ENCODE peak calls at places on chromosomes 5 and 9, in six cellular contexts. Q is tibial artery, T is suprapubic skin, N is HCT116, S is heart left ventricle, E is heart right ventricle. U is an unnamed sample. For H3K9me3, the result is how much of the 10 kb centered on the place peaks cover.

GRCh38 chr5:142170254-142170953 is 61.8 kb downstream of the NDFIP1 start:
- DNase-seq in Q (no peak), T (no peak), N (no peak), S (no peak), E (no peak), U (no peak)

GRCh38 chr9:94869415-94869838 is 142.9 kb downstream of the AOPEP start:
- DNase-seq in Q (no peak), T (no peak), N (no peak), S (no peak), E (no peak), U (no peak)

GRCh38 chr5:125342938-125343401 is 596.5 kb upstream of the ZNF608 start:
- DNase-seq in Q (no peak), T (no peak), N (no peak), S (no peak), E (no peak), U (no peak)

GRCh38 chr9:122336836-122337560 is 33.8 kb upstream of the PTGS1 start:
- DNase-seq in Q (no peak), T (no peak), N (no peak), S (no peak), E (no peak), U (no peak)

GRCh38 chr9:87793292-87793691 is 67.4 kb downstream of the CTSL start:
- DNase-seq in Q (peak), T (no peak), N (no peak), S (no peak), E (no peak), U (no peak)

GRCh38 chr9:105128908-105129307 is 115.5 kb upstream of the SLC44A1 start:
- DNase-seq in Q (no peak), T (peak), N (no peak), S (no peak), E (no peak), U (no peak)

GRCh38 chr9:6562194-6562593 is 83.3 kb downstream of the GLDC start:
- DNase-seq in Q (no peak), T (no peak), N (no peak), S (no peak), E (no peak), U (no peak)

GRCh38 chr5:162565-163337 is 28.5 kb upstream of the LRRC14B start:
- DNase-seq in Q (no peak), T (peak), N (no peak), S (no peak), E (no peak), U (no peak)

GRCh38 chr5:5605170-5605764 is 182.8 kb downstream of the ICE1 start:
- DNase-seq in Q (no peak), T (no peak), N (no peak), S (peak), E (no peak), U (no peak)

GRCh38 chr9:9079473-9079872 is 1279.9 kb upstream of the DMAC1 start:
- DNase-seq in Q (no peak), T (no peak), N (no peak), S (no peak), E (no peak), U (no peak)

GRCh38 chr5:172870807-172871431 is 36.9 kb downstream of the ERGIC1 start:
- DNase-seq in Q (no peak), T (no peak), N (no peak), S (no peak), E (peak), U (no peak)

GRCh38 chr5:150762216-150762615 is 3.4 kb upstream of the DCTN4 start:
- DNase-seq in Q (peak), T (no peak), N (no peak), S (no peak), E (no peak), U (no peak)

GRCh38 chr5:37495210-37495609 is 116.1 kb downstream of the WDR70 start:
- DNase-seq in Q (no peak), T (no peak), N (no peak), S (no peak), E (no peak), U (no peak)

GRCh38 chr5:36703245-36703860 is 96.9 kb downstream of the SLC1A3 start:
- DNase-seq in Q (no peak), T (no peak), N (no peak), S (no peak), E (peak), U (no peak)

GRCh38 chr9:85744481-85744880 is 2.7 kb upstream of the AGTPBP1 start:
- DNase-seq in Q (no peak), T (no peak), N (no peak), S (no peak), E (no peak), U (no peak)

GRCh38 chr9:135990468-135991429 is 29.6 kb upstream of the UBAC1 start:
- DNase-seq in Q (no peak), T (no peak), N (peak), S (peak), E (peak), U (peak)

GRCh38 chr9:19000133-19000532 is 32.9 kb downstream of the SAXO1 start:
- DNase-seq in Q (no peak), T (no peak), N (no peak), S (no peak), E (no peak), U (no peak)

GRCh38 chr9:81239388-81239787 is 450.0 kb downstream of the TLE1 start:
- DNase-seq in Q (no peak), T (no peak), N (no peak), S (no peak), E (no peak), U (no peak)

GRCh38 chr5:61256474-61256873 is 75.6 kb upstream of the ZSWIM6 start:
- DNase-seq in Q (peak), T (no peak), N (no peak), S (peak), E (peak), U (peak)

GRCh38 chr9:15724006-15724405 is 171.2 kb downstream of the CCDC171 start:
- DNase-seq in Q (no peak), T (no peak), N (no peak), S (no peak), E (no peak), U (no peak)

GRCh38 chr9:1732670-1733069 is 282.5 kb upstream of the SMARCA2 start:
- DNase-seq in Q (no peak), T (no peak), N (no peak), S (no peak), E (no peak), U (no peak)

GRCh38 chr5:87137280-87137679 is 130.4 kb upstream of the RASA1 start:
- DNase-seq in Q (peak), T (no peak), N (no peak), S (peak), E (peak), U (no peak)

GRCh38 chr9:116566677-116567488 is 120.2 kb upstream of the TRIM32 start:
- DNase-seq in Q (no peak), T (no peak), N (no peak), S (no peak), E (no peak), U (no peak)

GRCh38 chr5:34503379-34504346 is 152.5 kb upstream of the RAI14 start:
- DNase-seq in Q (no peak), T (no peak), N (no peak), S (peak), E (no peak), U (no peak)

GRCh38 chr5:139204196-139204595 is 6.0 kb upstream of the SIL1 start:
- DNase-seq in Q (no peak), T (no peak), N (no peak), S (no peak), E (no peak), U (no peak)

GRCh38 chr5:12661617-12662370 is 757.5 kb upstream of the CTNND2 start:
- DNase-seq in Q (no peak), T (no peak), N (no peak), S (no peak), E (no peak), U (peak)

GRCh38 chr9:110048473-110048975 is 159.4 kb downstream of the C9orf152 start:
- DNase-seq in Q (peak), T (peak), N (peak), S (peak), E (peak), U (peak)

GRCh38 chr9:114281421-114282103 is 41.3 kb upstream of the ORM1 start:
- DNase-seq in Q (no peak), T (peak), N (no peak), S (peak), E (peak), U (no peak)

GRCh38 chr5:35672995-35673394 is 55.3 kb downstream of the SPEF2 start:
- DNase-seq in Q (no peak), T (no peak), N (no peak), S (no peak), E (peak), U (no peak)

GRCh38 chr9:96486351-96487029 is 36.5 kb downstream of the HABP4 start:
- DNase-seq in Q (peak), T (no peak), N (no peak), S (peak), E (peak), U (peak)

GRCh38 chr9:121772600-121773285 is 121.3 kb downstream of the DAB2IP start:
- DNase-seq in Q (peak), T (no peak), N (no peak), S (peak), E (peak), U (no peak)

GRCh38 chr9:98811051-98811650 is 3.7 kb downstream of the GALNT12 start:
- DNase-seq in Q (no peak), T (no peak), N (no peak), S (no peak), E (no peak), U (no peak)

GRCh38 chr5:148385094-148385493 is 1.3 kb downstream of the FBXO38 start:
- DNase-seq in Q (no peak), T (no peak), N (no peak), S (no peak), E (no peak), U (no peak)

GRCh38 chr5:148382961-148383360 is 797 bp upstream of the FBXO38 start:
- DNase-seq in Q (no peak), T (no peak), N (no peak), S (no peak), E (no peak), U (no peak)

GRCh38 chr5:148381906-148382305 is 1.9 kb upstream of the FBXO38 start:
- DNase-seq in Q (no peak), T (no peak), N (no peak), S (no peak), E (no peak), U (no peak)

GRCh38 chr5:148384389-148384756 is 615 bp downstream of the FBXO38 start:
- DNase-seq in Q (no peak), T (no peak), N (no peak), S (no peak), E (no peak), U (no peak)

GRCh38 chr5:148383564-148384388 is at the start of gene FBXO38:
- DNase-seq in Q (peak), T (peak), N (peak), S (peak), E (peak), U (peak)
- TF ChIP-seq CTCF in Q (no peak), T (no peak), N (no peak), S (peak), E (no peak), U (peak)

DNA sequence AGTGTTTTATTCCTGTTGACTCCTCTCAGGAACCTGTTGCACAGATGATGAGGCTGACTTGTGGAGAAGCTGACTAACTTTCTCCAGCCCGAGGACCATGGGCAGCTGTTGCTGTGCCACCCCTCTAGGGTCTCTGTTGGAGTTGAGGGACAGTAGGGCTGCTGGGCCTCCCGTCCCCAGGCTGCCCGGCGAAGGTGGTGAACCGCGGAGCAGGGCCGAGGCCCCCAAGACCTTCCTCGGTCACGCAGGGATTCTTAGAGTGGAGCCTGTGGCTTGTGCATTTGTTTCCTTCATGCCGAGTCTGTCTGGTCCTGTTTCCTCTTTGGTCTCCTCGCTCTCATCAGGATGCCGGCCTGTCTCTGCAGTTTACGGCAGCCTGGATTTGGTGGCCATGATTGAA is 40.2 kb downstream of the CACNA1B start:
- DNase-seq in Q (no peak), T (no peak), N (no peak), S (no peak), E (no peak), U (no peak)
- H3K9me3 ChIP-seq in Q (under half), T (under half), N (under half), S (under half), E (under half), U (under half)

GRCh38 chr5:53407373-53407772 is 73.1 kb upstream of the FST start:
- DNase-seq in Q (no peak), T (no peak), N (no peak), S (no peak), E (no peak), U (no peak)
- H3K4me3 ChIP-seq in Q (no peak), T (no peak), N (no peak), S (no peak), E (no peak), U (no peak)

GRCh38 chr5:16791036-16791705 is 144.9 kb downstream of the MYO10 start:
- DNase-seq in Q (no peak), T (no peak), N (peak), S (no peak), E (peak), U (no peak)
- TF ChIP-seq CTCF in Q (peak), T (peak), N (peak), S (peak), E (peak), U (peak)

GRCh38 chr5:159179556-159180305 is 29.6 kb downstream of the RNF145 start:
- DNase-seq in Q (no peak), T (no peak), N (no peak), S (no peak), E (no peak), U (no peak)
- H3K9me3 ChIP-seq in Q (under half), T (under half), N (under half), S (under half), E (under half), U (under half)

DNA sequence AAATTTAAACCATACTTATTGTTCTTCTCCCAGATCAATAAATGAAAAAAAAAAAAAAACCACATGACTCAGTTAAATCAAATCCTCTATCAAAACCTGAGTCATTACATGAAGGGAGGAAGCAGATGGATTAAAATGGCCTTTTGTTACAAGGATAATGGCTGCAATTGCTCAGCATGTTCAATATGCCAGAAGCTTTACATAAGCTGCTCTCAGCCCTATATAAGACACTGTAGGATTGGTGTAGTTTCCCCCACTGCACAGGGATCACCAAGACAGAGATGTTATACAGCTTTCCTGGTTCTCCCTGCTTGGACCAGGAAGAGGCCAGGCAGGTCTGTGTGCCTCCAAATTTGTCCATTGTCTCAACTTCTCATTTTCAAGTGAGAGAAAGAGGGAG is 101.6 kb upstream of the MAP1B start:
- DNase-seq in Q (no peak), T (no peak), N (no peak), S (no peak), E (no peak), U (no peak)
- H3K4me3 ChIP-seq in Q (no peak), T (no peak), N (no peak), S (no peak), E (no peak), U (no peak)

GRCh38 chr9:30065888-30066287 is 2318.6 kb upstream of the ACO1 start:
- DNase-seq in Q (no peak), T (no peak), N (peak), S (no peak), E (no peak), U (no peak)
- TF ChIP-seq CTCF in Q (no peak), T (no peak), N (peak), S (no peak), E (no peak), U (no peak)

DNA sequence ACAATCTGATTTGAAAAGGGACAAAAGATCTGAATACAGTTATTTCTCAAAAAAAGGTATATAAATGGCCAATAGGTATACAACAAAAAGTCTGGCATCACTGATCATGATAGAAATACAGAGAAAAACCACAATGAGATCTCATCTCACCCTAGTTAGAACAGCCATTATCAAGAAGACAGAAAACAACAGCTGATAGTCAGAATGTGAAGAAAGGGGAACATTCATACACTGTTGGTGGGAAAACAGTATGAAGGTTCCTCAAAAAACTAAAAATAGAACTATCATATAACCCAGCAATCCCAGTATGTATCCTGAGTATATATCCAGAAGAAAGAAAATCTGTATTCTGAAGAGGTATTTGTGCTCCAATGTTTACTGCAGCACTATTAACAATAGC is 75.7 kb upstream of the OR2K2 start:
- DNase-seq in Q (no peak), T (no peak), N (no peak), S (no peak), E (no peak), U (no peak)
- H3K9me3 ChIP-seq in Q (under half), T (under half), N (under half), S (under half), E (under half), U (under half)

DNA sequence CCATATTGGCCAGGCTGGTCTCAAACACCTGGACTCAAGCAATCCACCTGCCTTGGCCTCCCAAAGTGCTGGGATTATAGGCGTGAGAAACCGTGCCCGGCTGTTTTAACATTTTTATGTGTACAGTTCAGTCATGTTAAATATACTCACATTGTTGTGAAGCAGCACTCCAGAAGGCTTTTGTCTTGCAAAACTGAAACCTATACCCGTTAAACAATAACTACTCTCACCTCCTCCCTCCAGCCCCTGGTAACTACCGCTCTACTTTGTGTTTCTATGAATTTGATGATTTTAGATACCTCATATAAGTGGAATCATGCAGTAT is 23.1 kb upstream of the SHB start:
- DNase-seq in Q (no peak), T (no peak), N (no peak), S (no peak), E (no peak), U (no peak)
- H3K4me3 ChIP-seq in Q (no peak), T (no peak), N (no peak), S (no peak), E (no peak), U (no peak)

DNA sequence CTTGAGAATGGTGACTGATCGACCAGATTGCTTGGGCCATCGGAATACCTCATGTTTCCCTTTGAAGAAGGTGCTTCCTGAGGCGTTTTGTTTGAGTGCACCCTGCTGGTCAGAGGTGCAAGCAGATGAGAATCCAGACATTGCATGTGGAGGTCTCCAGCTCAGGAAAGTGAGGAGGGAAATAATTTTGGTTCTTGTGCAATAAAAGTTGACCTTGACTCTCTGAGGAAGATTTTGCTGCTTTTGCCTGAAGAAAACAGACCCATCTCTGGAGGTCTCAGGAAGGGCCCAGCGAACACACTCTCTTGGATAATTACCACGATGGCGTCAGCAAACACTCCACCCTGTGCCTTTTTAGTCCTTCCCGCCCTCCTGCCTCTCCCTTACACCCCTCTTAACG is 69.7 kb downstream of the GRAMD2B start:
- DNase-seq in Q (no peak), T (no peak), N (no peak), S (no peak), E (no peak), U (no peak)
- TF ChIP-seq CTCF in Q (peak), T (no peak), N (peak), S (peak), E (no peak), U (no peak)

U was measured in mucosa of descending colon.